ENCODE peak calls at places on chromosomes 16 and 17, in nine cellular contexts. F is neural progenitor cell, J is hepatocyte, D is GM23248, L is GM23338, B is PC-3, H is SK-N-SH, X is HCT116, G is MM.1S. T is an unnamed sample.

GRCh38 chr17:75405365-75406221 is at the start of gene GRB2:
- DNase-seq in J (peak; percentile 99), G (peak; percentile 99), F (peak; percentile 98), L (peak; percentile 97), D (peak; percentile 99), B (peak; percentile 99), H (peak; percentile 100), X (peak; percentile 94), T (peak; percentile 100)

GRCh38 chr17:50213026-50214015 is 11.9 kb upstream of the COL1A1 start:
- DNase-seq in B (no peak), D (peak; percentile 40), F (peak; percentile 71), G (peak; percentile 86), X (no peak), L (peak; percentile 60), J (peak; percentile 22), H (peak; percentile 56), T (peak; percentile 29)

GRCh38 chr16:11395008-11395948 is 50.0 kb downstream of the RMI2 start:
- DNase-seq in J (peak; percentile 3), D (no peak), X (no peak), B (no peak), H (peak; percentile 29), F (no peak), L (no peak), G (no peak), T (peak; percentile 24)

GRCh38 chr17:7041607-7042506 is 2.0 kb downstream of the SLC16A11 start:
- DNase-seq in G (peak; percentile 1), F (peak; percentile 45), J (peak; percentile 63), H (peak; percentile 69), D (no peak), X (no peak), B (no peak), L (peak; percentile 64), T (no peak)

GRCh38 chr17:48003686-48004120 is 32.8 kb downstream of the CDK5RAP3 start:
- DNase-seq in L (peak; percentile 59), F (peak; percentile 58), D (no peak), X (no peak), G (no peak), J (no peak), B (no peak), H (no peak), T (no peak)

GRCh38 chr16:65884018-65884417 is 482.5 kb upstream of the CDH5 start:
- DNase-seq in G (no peak), L (no peak), X (no peak), D (peak; percentile 18), F (no peak), H (no peak), J (no peak), B (peak; percentile 88), T (no peak)

GRCh38 chr17:41168121-41168520 is at the start of gene KRTAP4-3:
- DNase-seq in H (no peak), F (no peak), G (no peak), L (no peak), X (no peak), J (no peak), D (no peak), B (no peak), T (no peak)

GRCh38 chr17:28394717-28395116 is 11.3 kb downstream of the SLC46A1 start:
- DNase-seq in F (no peak), L (no peak), B (no peak), X (no peak), D (peak; percentile 55), H (no peak), J (peak; percentile 50), G (no peak), T (no peak)

GRCh38 chr17:59840908-59841666 is 51.7 kb downstream of the TUBD1 start:
- DNase-seq in H (no peak), L (no peak), X (no peak), D (peak; percentile 39), F (no peak), J (no peak), G (no peak), B (peak; percentile 45), T (no peak)

GRCh38 chr17:40490289-40490853 is 11.1 kb downstream of the TNS4 start:
- DNase-seq in X (no peak), J (peak; percentile 70), H (peak; percentile 89), L (peak; percentile 70), D (peak; percentile 92), B (peak; percentile 2), G (no peak), F (peak; percentile 48), T (peak; percentile 79)

GRCh38 chr16:47019563-47019962 is 46.1 kb upstream of the DNAJA2 start:
- DNase-seq in G (no peak), J (no peak), D (peak; percentile 31), X (no peak), H (no peak), F (no peak), L (no peak), B (peak; percentile 59), T (no peak)

GRCh38 chr17:77010667-77011066 is 130.1 kb upstream of the SEC14L1 start:
- DNase-seq in B (no peak), G (no peak), L (no peak), F (no peak), J (no peak), X (no peak), H (no peak), D (no peak), T (no peak)
- TF ChIP-seq EZH2phosphoT487 in B (no peak), G (no peak), L (no peak), F (no peak), J (no peak), X (no peak), H (no peak), D (no peak), T (no peak)

GRCh38 chr17:78599419-78599818 is 22.2 kb upstream of the DNAH17 start:
- DNase-seq in B (no peak), D (no peak), F (no peak), G (no peak), L (no peak), J (no peak), H (no peak), X (no peak), T (no peak)
- H2AFZ ChIP-seq in B (no peak overlapping the region), D (no peak overlapping the region), F (no peak overlapping the region), G (no peak overlapping the region), L (peak overlapping the region; percentile 39), J (no peak overlapping the region), H (peak overlapping the region; percentile 4), X (no peak overlapping the region), T (no peak overlapping the region)

GRCh38 chr17:35448899-35449227 is 297 bp upstream of the SLFN13 start:
- DNase-seq in H (no peak), L (no peak), X (no peak), J (no peak), B (no peak), D (no peak), G (no peak), F (peak; percentile 29), T (no peak)
- H3K4me2 ChIP-seq in H (peak overlapping the region; percentile 78), L (peak overlapping the region; percentile 76), X (no peak overlapping the region), J (peak overlapping the region; percentile 97), B (peak overlapping the region; percentile 98), D (peak overlapping the region; percentile 96), G (peak overlapping the region; percentile 93), F (peak overlapping the region; percentile 79), T (peak overlapping the region; percentile 50)

GRCh38 chr16:89431158-89431584 is 59.2 kb downstream of the ANKRD11 start:
- DNase-seq in X (no peak), G (no peak), J (peak; percentile 90), D (peak; percentile 95), H (no peak), F (no peak), L (no peak), B (no peak), T (no peak)
- TF ChIP-seq EZH2phosphoT487 in X (no peak), G (no peak), J (no peak), D (no peak), H (no peak), F (no peak), L (no peak), B (no peak), T (no peak)

GRCh38 chr17:58572846-58573245 is 58.4 kb upstream of the MTMR4 start:
- DNase-seq in H (no peak), G (no peak), L (no peak), D (no peak), F (peak; percentile 41), X (no peak), J (no peak), B (no peak), T (peak; percentile 30)

GRCh38 chr17:58577696-58578095 is 63.3 kb upstream of the MTMR4 start:
- DNase-seq in F (peak; percentile 86), D (peak; percentile 81), J (peak; percentile 53), X (peak; percentile 77), L (peak; percentile 90), H (peak; percentile 56), B (peak; percentile 80), G (peak; percentile 84), T (peak; percentile 79)

GRCh38 chr17:58574025-58574424 is 59.6 kb upstream of the MTMR4 start:
- DNase-seq in H (no peak), J (no peak), X (no peak), F (no peak), D (no peak), B (no peak), L (no peak), G (no peak), T (no peak)

GRCh38 chr17:58576679-58577367 is 62.4 kb upstream of the MTMR4 start:
- DNase-seq in G (peak; percentile 20), L (no peak), D (no peak), J (peak; percentile 27), X (no peak), H (no peak), B (no peak), F (no peak), T (no peak)

DNA sequence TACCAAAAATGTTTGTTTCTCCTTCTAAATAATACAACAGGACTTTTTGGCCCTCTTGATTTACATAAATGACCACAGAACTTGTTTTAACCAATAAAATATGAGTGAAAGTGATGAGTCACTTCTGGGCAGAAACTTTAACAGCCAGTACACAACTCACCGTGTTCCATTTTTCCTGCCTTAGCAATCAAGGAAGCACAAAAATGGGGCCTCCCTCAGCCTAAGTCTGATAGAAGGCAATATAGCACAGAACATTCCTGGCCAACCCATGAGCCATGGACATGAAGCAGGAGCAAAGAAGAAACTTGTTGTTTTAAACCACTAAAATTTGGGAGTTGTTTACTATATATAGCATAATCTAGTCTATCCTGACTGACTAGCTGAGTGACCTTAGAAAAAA is 61.1 kb upstream of the MTMR4 start:
- DNase-seq in X (peak; percentile 29), H (no peak), G (no peak), J (peak; percentile 57), F (no peak), L (no peak), B (peak; percentile 87), D (peak; percentile 79), T (no peak)
- H2AFZ ChIP-seq in X (peak overlapping the region; percentile 44), H (no peak overlapping the region), G (no peak overlapping the region), J (no peak overlapping the region), F (no peak overlapping the region), L (no peak overlapping the region), B (peak overlapping the region; percentile 59), D (peak overlapping the region; percentile 28), T (no peak overlapping the region)